ENCODE peak calls at places on chromosomes 12 and 14, in ten cellular contexts. O is tibial nerve; M is lower leg skin; R is adipocyte; T is lower lobe of right lung; Y is right atrium auricular region; F is CD4-positive, CD25-positive, alpha-beta regulatory T cell; K is brain microvascular endothelial cell; X is ascending aorta; G is lung. J is an unnamed sample.

GRCh38 chr12:60059180-60059579 is 463.4 kb downstream of the SLC16A7 start:
- DNase-seq in K (no peak), T (no peak), X (no peak), O (no peak), F (no peak), M (no peak), G (no peak), Y (no peak), R (no peak), J (no peak)

GRCh38 chr12:70040141-70040540 is 203.1 kb upstream of the CNOT2 start:
- DNase-seq in F (no peak), G (no peak), R (peak), O (no peak), X (no peak), Y (no peak), K (peak), T (no peak), M (no peak), J (peak)

GRCh38 chr14:105064721-105065143 is 498 bp downstream of the GPR132 start:
- DNase-seq in T (no peak), X (no peak), M (no peak), F (no peak), G (no peak), K (peak), O (no peak), Y (no peak), R (no peak), J (peak)

GRCh38 chr14:51458563-51458955 is 193.2 kb upstream of the FRMD6 start:
- DNase-seq in X (no peak), F (no peak), T (no peak), K (peak), R (no peak), G (no peak), Y (no peak), O (no peak), M (no peak), J (peak)

GRCh38 chr12:175759-176158 is 38.2 kb downstream of the SLC6A12 start:
- DNase-seq in O (no peak), G (no peak), F (no peak), T (no peak), K (no peak), M (no peak), R (no peak), Y (no peak), X (no peak), J (no peak)

GRCh38 chr12:109736552-109737108 is 23.0 kb downstream of the FAM222A start:
- DNase-seq in T (peak), F (no peak), G (no peak), X (no peak), O (no peak), M (peak), R (peak), Y (no peak), K (peak), J (peak)

GRCh38 chr12:32444895-32445294 is 45.5 kb downstream of the FGD4 start:
- DNase-seq in O (no peak), T (no peak), M (no peak), R (peak), X (no peak), F (no peak), K (peak), Y (no peak), G (no peak), J (peak)

GRCh38 chr14:86541969-86542368 is 1012.0 kb downstream of the FLRT2 start:
- DNase-seq in T (no peak), R (no peak), O (no peak), G (no peak), F (no peak), X (no peak), K (no peak), M (no peak), Y (no peak), J (no peak)

GRCh38 chr12:72865921-72866320 is 593.8 kb downstream of the TRHDE start:
- DNase-seq in K (no peak), O (no peak), G (no peak), F (no peak), Y (no peak), T (no peak), M (no peak), R (no peak), X (no peak), J (peak)

GRCh38 chr14:59464651-59465569 is at the start of gene GPR135:
- DNase-seq in M (peak), T (peak), X (no peak), K (no peak), O (peak), Y (no peak), G (peak), F (peak), R (peak), J (peak)

GRCh38 chr12:96421014-96421413 is 20.8 kb upstream of the CDK17 start:
- DNase-seq in K (no peak), F (peak), M (no peak), R (no peak), G (no peak), T (no peak), O (no peak), X (no peak), Y (no peak), J (no peak)
- H3K4me3 ChIP-seq in K (no peak), F (peak), M (no peak), R (peak), G (no peak), T (peak), O (no peak), X (peak), Y (peak), J (no peak)

GRCh38 chr12:1444142-1444516 is 150.3 kb downstream of the FBXL14 start:
- DNase-seq in G (no peak), R (no peak), M (no peak), Y (no peak), K (no peak), F (no peak), T (no peak), X (no peak), O (no peak), J (no peak)
- H3K4me3 ChIP-seq in G (no peak), R (peak), M (no peak), Y (no peak), K (peak), F (no peak), T (no peak), X (peak), O (no peak), J (no peak)

GRCh38 chr14:91837076-91837475 is 30.3 kb downstream of the TC2N start:
- DNase-seq in Y (no peak), O (no peak), X (no peak), K (no peak), M (no peak), F (no peak), G (no peak), R (no peak), T (no peak), J (no peak)
- H3K4me3 ChIP-seq in Y (peak), O (peak), X (peak), K (no peak), M (no peak), F (peak), G (no peak), R (no peak), T (peak), J (peak)

DNA sequence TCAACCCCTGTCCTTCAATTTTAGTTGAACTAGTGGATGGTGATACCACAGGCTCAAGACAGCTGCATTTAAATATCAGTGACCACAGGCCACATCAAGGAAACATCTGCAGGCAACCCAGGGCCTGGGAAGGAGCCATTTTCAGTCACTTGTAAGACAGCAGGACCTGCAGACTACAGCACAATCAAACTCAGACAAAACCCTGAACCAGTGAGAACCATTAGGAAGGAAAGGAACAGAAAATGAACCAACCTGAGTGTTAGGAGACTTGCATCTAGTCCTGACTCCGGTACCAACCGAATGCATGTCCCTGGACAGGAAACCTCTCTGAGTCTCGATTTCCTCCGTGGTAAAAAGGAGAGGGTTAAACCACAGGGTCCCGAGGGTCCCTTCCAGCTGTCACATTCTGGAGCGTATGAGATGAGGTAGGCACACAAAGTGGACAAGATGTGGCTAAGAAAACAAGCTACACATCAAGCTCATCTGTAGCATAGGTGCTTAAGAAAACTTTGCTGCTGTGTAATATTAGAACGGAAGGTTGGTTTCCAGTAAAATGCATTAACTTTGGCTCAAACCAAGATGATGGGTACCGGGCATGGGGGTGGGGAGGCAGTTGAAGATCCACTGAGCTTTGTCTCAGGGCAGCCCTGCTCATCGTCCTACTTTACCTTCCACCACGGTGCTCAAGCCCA is 1.6 kb upstream of the CDKN1B start:
- DNase-seq in O (peak), Y (no peak), K (no peak), M (no peak), R (no peak), F (peak), T (no peak), G (no peak), X (no peak), J (peak)
- H3K4me3 ChIP-seq in O (peak), Y (peak), K (no peak), M (no peak), R (peak), F (peak), T (peak), G (no peak), X (peak), J (no peak)

GRCh38 chr14:102508774-102509743 is 517 bp downstream of the ANKRD9 start:
- DNase-seq in O (peak), G (no peak), X (peak), T (peak), K (no peak), F (peak), Y (peak), R (peak), M (peak), J (peak)

GRCh38 chr14:102506599-102506871 is 3.0 kb downstream of the ANKRD9 start:
- DNase-seq in O (no peak), G (no peak), M (no peak), T (no peak), F (no peak), X (no peak), K (no peak), Y (no peak), R (no peak), J (no peak)

GRCh38 chr14:102508410-102508773 is 1.2 kb downstream of the ANKRD9 start:
- DNase-seq in X (no peak), F (peak), M (peak), R (no peak), O (no peak), G (no peak), T (peak), Y (no peak), K (no peak), J (no peak)

GRCh38 chr14:102507026-102507860 is 2.3 kb downstream of the ANKRD9 start:
- DNase-seq in T (no peak), G (no peak), K (no peak), R (no peak), O (no peak), Y (no peak), F (no peak), M (no peak), X (no peak), J (no peak)

DNA sequence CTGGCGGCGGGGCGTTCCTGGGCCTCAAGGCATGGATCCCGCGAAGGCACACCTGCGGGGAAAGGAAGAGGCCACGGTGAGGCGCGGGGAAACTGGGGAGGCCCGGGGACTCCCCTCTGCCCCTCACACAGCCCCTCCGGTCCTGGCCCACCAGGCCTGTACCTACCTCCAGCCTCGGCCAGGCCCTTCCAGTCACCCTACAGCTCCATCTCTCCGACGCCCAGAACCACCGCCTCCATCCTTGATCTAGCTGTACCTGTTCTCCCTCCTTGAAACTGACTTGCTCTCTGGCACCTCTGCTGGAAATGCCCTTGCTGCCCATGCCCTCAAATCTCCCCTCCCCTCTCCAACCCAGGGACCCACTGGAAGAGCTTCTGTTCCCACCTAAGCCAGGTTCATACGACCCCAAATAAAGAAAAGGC is 1.7 kb downstream of the ANKRD9 start:
- DNase-seq in F (no peak), T (no peak), K (no peak), X (no peak), Y (no peak), G (no peak), R (no peak), O (no peak), M (no peak), J (no peak)
- H3K4me3 ChIP-seq in F (no peak), T (no peak), K (no peak), X (no peak), Y (peak), G (no peak), R (peak), O (no peak), M (no peak), J (no peak)

DNA sequence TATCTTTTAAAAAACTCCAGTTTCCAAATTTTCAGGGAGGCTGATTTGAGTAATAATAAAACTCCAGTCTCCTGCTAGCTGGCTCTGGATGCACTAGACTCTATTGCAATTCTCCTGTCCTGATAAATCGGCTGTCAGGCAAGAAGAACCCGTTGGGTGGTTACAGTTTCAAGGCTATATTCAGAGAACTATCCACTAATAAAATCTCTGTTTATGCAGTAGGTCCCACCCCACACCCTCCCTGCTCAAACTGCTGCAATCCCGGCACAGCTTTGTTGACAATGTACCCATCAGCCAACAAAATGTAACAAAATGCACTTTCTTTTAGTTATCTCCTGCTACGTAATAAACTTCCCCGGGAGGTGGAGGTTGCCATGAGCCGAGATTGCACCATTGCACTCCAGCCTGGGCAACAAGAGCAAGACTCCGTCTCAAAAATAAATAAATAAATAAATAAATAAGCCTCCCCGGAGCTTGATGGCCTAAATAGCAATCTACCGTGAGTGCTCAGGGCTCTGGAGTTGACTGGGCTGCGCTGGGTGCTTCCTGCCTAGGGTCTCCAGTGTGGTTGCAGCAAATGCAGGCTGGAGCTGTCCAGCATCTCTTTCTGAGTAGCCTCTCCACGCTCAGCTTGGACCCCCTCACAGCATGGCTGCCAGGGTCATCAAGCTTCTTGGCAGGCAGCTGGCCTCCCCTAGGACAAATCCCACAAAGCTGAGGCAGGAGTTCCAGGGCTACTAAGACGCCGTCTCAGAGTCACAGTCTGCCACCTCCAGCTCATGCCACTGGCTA is 43.2 kb upstream of the FBRSL1 start:
- DNase-seq in M (no peak), G (no peak), T (no peak), O (no peak), R (no peak), X (no peak), Y (no peak), K (no peak), F (no peak), J (no peak)
- H3K4me3 ChIP-seq in M (no peak), G (no peak), T (peak), O (no peak), R (peak), X (peak), Y (no peak), K (no peak), F (no peak), J (no peak)

GRCh38 chr14:50336428-50336827 is 24.3 kb downstream of the DMAC2L start:
- DNase-seq in G (no peak), K (no peak), R (no peak), X (no peak), M (no peak), Y (no peak), F (no peak), T (no peak), O (no peak), J (no peak)
- H3K4me3 ChIP-seq in G (no peak), K (no peak), R (no peak), X (no peak), M (no peak), Y (no peak), F (no peak), T (no peak), O (no peak), J (no peak)